ENCODE peak calls at places on chromosomes 3 and 15, in ten cellular contexts. W is left ventricle myocardium inferior; Y is right atrium auricular region; J is cardiac muscle cell; B is tibial nerve; P is mesendoderm; R is CD8-positive, alpha-beta T cell; D is WERI-Rb-1; E is substantia nigra; K is caudate nucleus. N is an unnamed sample.

GRCh38 chr3:10010546-10011465 is 15.4 kb upstream of the FANCD2 start:
- DNase-seq in W (peak), Y (peak), J (peak), B (peak), P (peak), R (peak), D (peak), E (peak), K (peak), N (peak)

GRCh38 chr15:60325905-60326304 is 71.9 kb downstream of the ANXA2 start:
- DNase-seq in W (no peak), Y (no peak), J (no peak), B (no peak), P (no peak), R (no peak), D (no peak), E (no peak), K (no peak), N (no peak)

GRCh38 chr3:167811071-167811470 is 75.5 kb downstream of the SERPINI1 start:
- DNase-seq in W (no peak), Y (no peak), J (no peak), B (no peak), P (no peak), R (no peak), D (no peak), E (no peak), K (no peak), N (no peak)

GRCh38 chr15:27457766-27458165 is 486.8 kb downstream of the GABRG3 start:
- DNase-seq in W (no peak), Y (no peak), J (no peak), B (no peak), P (no peak), R (no peak), D (no peak), E (no peak), K (no peak), N (no peak)

GRCh38 chr15:55774113-55774970 is 31.4 kb upstream of the PRTG start:
- DNase-seq in W (peak), Y (peak), J (peak), B (peak), P (peak), R (peak), D (peak), E (no peak), K (no peak), N (no peak)

GRCh38 chr3:4985330-4986174 is 6.3 kb downstream of the BHLHE40 start:
- DNase-seq in W (no peak), Y (no peak), J (no peak), B (peak), P (peak), R (no peak), D (peak), E (no peak), K (no peak), N (no peak)

GRCh38 chr15:59812185-59812870 is 123.2 kb upstream of the BNIP2 start:
- DNase-seq in W (no peak), Y (no peak), J (no peak), B (no peak), P (peak), R (no peak), D (peak), E (no peak), K (no peak), N (no peak)

GRCh38 chr3:107942244-107942643 is 148.6 kb downstream of the CD47 start:
- DNase-seq in W (no peak), Y (no peak), J (no peak), B (no peak), P (no peak), R (no peak), D (no peak), E (no peak), K (no peak), N (no peak)

GRCh38 chr3:36229496-36229895 is 150.8 kb upstream of the STAC start:
- DNase-seq in W (no peak), Y (no peak), J (no peak), B (no peak), P (no peak), R (no peak), D (no peak), E (no peak), K (no peak), N (no peak)

GRCh38 chr3:169505577-169506155 is 157.8 kb downstream of the MECOM start:
- DNase-seq in W (no peak), Y (no peak), J (no peak), B (no peak), P (peak), R (no peak), D (peak), E (no peak), K (no peak), N (no peak)

GRCh38 chr3:86801921-86802320 is 189.0 kb downstream of the VGLL3 start:
- DNase-seq in W (no peak), Y (no peak), J (no peak), B (no peak), P (no peak), R (no peak), D (no peak), E (no peak), K (no peak), N (no peak)

GRCh38 chr15:40334941-40335795 is 5.6 kb downstream of the CCDC9B start:
- DNase-seq in W (no peak), Y (no peak), J (no peak), B (no peak), P (no peak), R (no peak), D (no peak), E (peak), K (no peak), N (no peak)

GRCh38 chr15:90916461-90916860 is 13.4 kb downstream of the MAN2A2 start:
- DNase-seq in W (no peak), Y (no peak), J (no peak), B (no peak), P (no peak), R (no peak), D (no peak), E (no peak), K (no peak), N (no peak)

DNA sequence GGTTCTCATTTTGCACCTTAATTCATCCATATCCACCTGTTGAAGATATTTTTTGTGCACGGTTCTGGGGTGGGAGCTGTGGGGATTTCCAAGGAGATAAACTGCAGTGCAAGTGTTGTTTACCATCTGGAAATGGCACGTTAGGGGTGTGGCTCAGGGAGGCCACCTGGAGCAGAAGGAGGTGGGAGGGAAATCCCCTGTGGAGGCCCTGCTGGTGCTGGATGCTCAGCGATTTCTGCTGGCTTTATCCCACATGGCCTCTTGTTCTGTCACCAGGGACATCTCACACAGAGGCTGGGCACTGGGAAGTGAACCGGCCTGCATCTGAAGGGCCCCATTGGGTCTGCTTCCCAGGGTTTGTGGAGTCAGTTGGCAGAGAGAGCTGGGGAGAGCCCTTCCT is 24.3 kb downstream of the TRPM1 start:
- DNase-seq in W (no peak), Y (no peak), J (no peak), B (no peak), P (no peak), R (no peak), D (peak), E (no peak), K (no peak), N (no peak)
- H3K27ac ChIP-seq in W (no peak), Y (no peak), J (no peak), B (no peak), P (no peak), R (no peak), D (peak), E (no peak), K (no peak), N (no peak)

GRCh38 chr3:186519021-186519658 is 25.0 kb downstream of the CRYGS start:
- DNase-seq in W (no peak), Y (no peak), J (no peak), B (no peak), P (no peak), R (peak), D (no peak), E (no peak), K (peak), N (no peak)
- H3K27ac ChIP-seq in W (no peak), Y (no peak), J (no peak), B (no peak), P (no peak), R (peak), D (no peak), E (no peak), K (no peak), N (no peak)

GRCh38 chr3:58425782-58426181 is 7.8 kb downstream of the PDHB start:
- DNase-seq in W (no peak), Y (no peak), J (no peak), B (no peak), P (no peak), R (no peak), D (no peak), E (no peak), K (no peak), N (no peak)
- H3K27ac ChIP-seq in W (no peak), Y (no peak), J (no peak), B (no peak), P (no peak), R (no peak), D (no peak), E (no peak), K (peak), N (no peak)

GRCh38 chr3:51794202-51794601 is 15.2 kb upstream of the IQCF6 start:
- DNase-seq in W (no peak), Y (no peak), J (peak), B (no peak), P (peak), R (no peak), D (no peak), E (no peak), K (no peak), N (no peak)

GRCh38 chr3:51786247-51786646 is 7.2 kb upstream of the IQCF6 start:
- DNase-seq in W (no peak), Y (no peak), J (no peak), B (no peak), P (no peak), R (no peak), D (no peak), E (no peak), K (no peak), N (no peak)

GRCh38 chr3:51796859-51797258 is 17.8 kb upstream of the IQCF6 start:
- DNase-seq in W (no peak), Y (no peak), J (no peak), B (no peak), P (no peak), R (no peak), D (no peak), E (no peak), K (no peak), N (no peak)

GRCh38 chr3:51789437-51789836 is 10.4 kb upstream of the IQCF6 start:
- DNase-seq in W (no peak), Y (no peak), J (no peak), B (no peak), P (no peak), R (no peak), D (no peak), E (no peak), K (no peak), N (no peak)

GRCh38 chr3:51792206-51792605 is 13.2 kb upstream of the IQCF6 start:
- DNase-seq in W (no peak), Y (no peak), J (no peak), B (no peak), P (no peak), R (no peak), D (no peak), E (no peak), K (no peak), N (no peak)
- H3K27ac ChIP-seq in W (no peak), Y (no peak), J (no peak), B (no peak), P (no peak), R (no peak), D (no peak), E (no peak), K (no peak), N (no peak)

GRCh38 chr3:144127014-144127413 is 155.4 kb downstream of the DIPK2A start:
- DNase-seq in W (no peak), Y (no peak), J (no peak), B (no peak), P (no peak), R (no peak), D (no peak), E (no peak), K (no peak), N (no peak)
- H3K27ac ChIP-seq in W (no peak), Y (no peak), J (peak), B (no peak), P (no peak), R (no peak), D (peak), E (no peak), K (no peak), N (no peak)

GRCh38 chr3:11559816-11560633 is 83.7 kb downstream of the VGLL4 start:
- DNase-seq in W (peak), Y (no peak), J (no peak), B (no peak), P (no peak), R (no peak), D (no peak), E (no peak), K (no peak), N (no peak)

GRCh38 chr3:11558002-11558401 is 85.7 kb downstream of the VGLL4 start:
- DNase-seq in W (peak), Y (no peak), J (no peak), B (no peak), P (no peak), R (no peak), D (no peak), E (no peak), K (no peak), N (no peak)

GRCh38 chr3:11556851-11557644 is 86.7 kb downstream of the VGLL4 start:
- DNase-seq in W (peak), Y (no peak), J (no peak), B (peak), P (no peak), R (no peak), D (no peak), E (no peak), K (no peak), N (no peak)

GRCh38 chr3:11558918-11559815 is 84.5 kb downstream of the VGLL4 start:
- DNase-seq in W (peak), Y (no peak), J (no peak), B (no peak), P (no peak), R (no peak), D (no peak), E (no peak), K (no peak), N (no peak)

GRCh38 chr3:11558461-11558903 is 85.2 kb downstream of the VGLL4 start:
- DNase-seq in W (peak), Y (no peak), J (no peak), B (no peak), P (no peak), R (no peak), D (no peak), E (no peak), K (no peak), N (no peak)
- H3K27ac ChIP-seq in W (peak), Y (peak), J (peak), B (peak), P (no peak), R (no peak), D (no peak), E (no peak), K (no peak), N (peak)

GRCh38 chr3:21159565-21159950 is 591.5 kb downstream of the ZNF385D start:
- DNase-seq in W (no peak), Y (no peak), J (no peak), B (no peak), P (no peak), R (no peak), D (no peak), E (no peak), K (no peak), N (no peak)
- H3K27ac ChIP-seq in W (no peak), Y (no peak), J (no peak), B (no peak), P (no peak), R (no peak), D (no peak), E (no peak), K (no peak), N (no peak)

GRCh38 chr3:172319653-172320052 is 128.6 kb downstream of the GHSR start:
- DNase-seq in W (no peak), Y (no peak), J (peak), B (no peak), P (no peak), R (no peak), D (no peak), E (no peak), K (no peak), N (no peak)
- H3K27ac ChIP-seq in W (peak), Y (peak), J (peak), B (no peak), P (no peak), R (no peak), D (no peak), E (no peak), K (no peak), N (peak)

GRCh38 chr15:77992356-77993222 is 84.9 kb downstream of the TBC1D2B start:
- DNase-seq in W (no peak), Y (no peak), J (peak), B (no peak), P (no peak), R (no peak), D (no peak), E (no peak), K (no peak), N (no peak)
- H3K27ac ChIP-seq in W (peak), Y (peak), J (peak), B (peak), P (no peak), R (no peak), D (no peak), E (peak), K (peak), N (peak)